ENCODE peak calls at places on chromosomes 6 and 20, in five cellular contexts. Q is neural progenitor cell; P is tibial artery; U is CD4-positive, CD25-positive, alpha-beta regulatory T cell; A is fibroblast of lung. E is an unnamed sample. For H3K4me1, the result is how much of the 10 kb centered on the place peaks cover.

GRCh38 chr6:158715330-158716311 is 65.8 kb downstream of the SYTL3 start:
- DNase-seq in Q (no peak), P (peak), U (no peak), A (no peak), E (no peak)

GRCh38 chr6:120671519-120671918 is 662.8 kb downstream of the TBC1D32 start:
- DNase-seq in Q (peak), P (no peak), U (no peak), A (no peak), E (no peak)

GRCh38 chr6:158039178-158039557 is 57.5 kb downstream of the SYNJ2 start:
- DNase-seq in Q (peak), P (peak), U (no peak), A (peak), E (no peak)

GRCh38 chr6:96299525-96299924 is 222.1 kb upstream of the UFL1 start:
- DNase-seq in Q (no peak), P (no peak), U (no peak), A (no peak), E (no peak)

GRCh38 chr6:130412556-130413290 is 46.9 kb downstream of the TMEM200A start:
- DNase-seq in Q (no peak), P (no peak), U (no peak), A (no peak), E (no peak)

GRCh38 chr6:131065112-131065823 is 2.2 kb upstream of the EPB41L2 start:
- DNase-seq in Q (no peak), P (no peak), U (no peak), A (no peak), E (no peak)

GRCh38 chr6:13711726-13712484 is at the start of gene RANBP9:
- DNase-seq in Q (peak), P (peak), U (peak), A (peak), E (peak)

GRCh38 chr6:157570752-157571151 is 189.8 kb downstream of the ZDHHC14 start:
- DNase-seq in Q (no peak), P (no peak), U (no peak), A (no peak), E (no peak)

GRCh38 chr6:121849477-121849876 is 414.0 kb downstream of the GJA1 start:
- DNase-seq in Q (peak), P (no peak), U (peak), A (peak), E (no peak)

GRCh38 chr6:16684896-16685554 is 76.2 kb downstream of the ATXN1 start:
- DNase-seq in Q (no peak), P (no peak), U (peak), A (peak), E (peak)

GRCh38 chr6:16168858-16169257 is 40.0 kb downstream of the MYLIP start:
- DNase-seq in Q (peak), P (no peak), U (peak), A (peak), E (no peak)

GRCh38 chr6:1424306-1424927 is 35.0 kb downstream of the FOXF2 start:
- DNase-seq in Q (peak), P (no peak), U (peak), A (peak), E (no peak)

GRCh38 chr6:117956386-117956785 is 49.3 kb downstream of the SLC35F1 start:
- DNase-seq in Q (peak), P (no peak), U (no peak), A (peak), E (no peak)

GRCh38 chr6:123016431-123017110 is 20.5 kb downstream of the CLVS2 start:
- DNase-seq in Q (peak), P (no peak), U (no peak), A (no peak), E (no peak)

GRCh38 chr6:11212625-11213024 is 19.8 kb downstream of the NEDD9 start:
- DNase-seq in Q (no peak), P (peak), U (no peak), A (peak), E (no peak)

GRCh38 chr6:35494161-35494563 is 2.7 kb downstream of the TEAD3 start:
- DNase-seq in Q (peak), P (no peak), U (no peak), A (no peak), E (no peak)
- H3K4me1 ChIP-seq in Q (half or more), P (half or more), U (under half), A (under half), E (under half)

GRCh38 chr6:138805431-138805830 is 9.5 kb downstream of the ECT2L start:
- DNase-seq in Q (no peak), P (no peak), U (no peak), A (peak), E (no peak)
- H3K27ac ChIP-seq in Q (no peak), P (no peak), U (no peak), A (no peak), E (no peak)

DNA sequence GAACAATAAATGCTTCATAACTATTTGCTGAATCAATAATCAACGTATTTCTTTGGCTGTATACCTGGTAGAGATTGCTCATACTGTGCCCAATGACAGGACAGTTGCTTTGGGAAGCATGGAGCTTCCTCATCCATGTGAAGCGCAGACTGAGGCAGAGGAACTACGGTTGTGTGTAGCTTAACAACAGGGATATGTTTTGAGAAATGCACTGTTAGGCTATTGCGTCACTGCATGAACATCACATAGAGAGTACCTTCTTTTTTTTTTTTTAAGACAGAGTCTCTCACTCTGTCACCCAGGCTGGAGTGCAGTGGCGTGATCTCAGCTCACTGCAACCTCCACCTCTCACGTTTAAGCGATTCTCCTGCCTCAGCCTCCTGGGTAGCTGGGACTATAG is 34.1 kb upstream of the RPN2 start:
- DNase-seq in Q (no peak), P (no peak), U (no peak), A (no peak), E (no peak)
- H3K4me1 ChIP-seq in Q (under half), P (under half), U (under half), A (under half), E (under half)

GRCh38 chr6:35675871-35676459 is 12.8 kb downstream of the FKBP5 start:
- DNase-seq in Q (no peak), P (no peak), U (no peak), A (no peak), E (no peak)
- H3K27ac ChIP-seq in Q (no peak), P (no peak), U (no peak), A (no peak), E (no peak)

E was measured in CD8-positive, alpha-beta T cell.